ENCODE peak calls at places on chromosomes 2 and 18, in eight cellular contexts. E is fibroblast of mammary gland; F is cardiac fibroblast; Y is BJ; D is HCT116; O is fibroblast of the aortic adventitia; B is CD8-positive, alpha-beta T cell; W is hepatocyte. Q is an unnamed sample.
A peak's percentile ranks its signal among the peaks of the same experiment; 100 is the strongest.

GRCh38 chr2:17076535-17076934 is 410.9 kb upstream of the CYRIA start:
- DNase-seq in E (no peak), F (peak; percentile 57), Y (no peak), D (no peak), O (no peak), B (no peak), W (no peak), Q (no peak)

GRCh38 chr2:127413782-127414743 is 4.2 kb upstream of the PROC start:
- DNase-seq in E (peak; percentile 84), F (peak; percentile 76), Y (peak; percentile 39), D (no peak), O (peak; percentile 65), B (no peak), W (peak; percentile 3), Q (no peak)

GRCh38 chr18:369224-370010 is 101.6 kb upstream of the THOC1 start:
- DNase-seq in E (peak; percentile 60), F (no peak), Y (no peak), D (no peak), O (no peak), B (no peak), W (no peak), Q (no peak)

GRCh38 chr2:41722668-41723369 is 325.0 kb upstream of the PKDCC start:
- DNase-seq in E (peak; percentile 86), F (peak; percentile 92), Y (no peak), D (no peak), O (peak; percentile 94), B (no peak), W (no peak), Q (no peak)

GRCh38 chr2:241607162-241607885 is 29.6 kb downstream of the THAP4 start:
- DNase-seq in E (no peak), F (no peak), Y (no peak), D (no peak), O (no peak), B (no peak), W (no peak), Q (no peak)

GRCh38 chr2:232345251-232345650 is 33.3 kb upstream of the ALPP start:
- DNase-seq in E (no peak), F (no peak), Y (no peak), D (no peak), O (no peak), B (no peak), W (no peak), Q (no peak)

GRCh38 chr2:135657806-135658582 is 83.7 kb upstream of the UBXN4 start:
- DNase-seq in E (no peak), F (no peak), Y (no peak), D (no peak), O (no peak), B (peak; percentile 59), W (no peak), Q (no peak)

GRCh38 chr2:44578401-44579135 is 216.8 kb downstream of the CAMKMT start:
- DNase-seq in E (peak; percentile 87), F (peak; percentile 88), Y (peak; percentile 33), D (no peak), O (peak; percentile 69), B (no peak), W (no peak), Q (no peak)

DNA sequence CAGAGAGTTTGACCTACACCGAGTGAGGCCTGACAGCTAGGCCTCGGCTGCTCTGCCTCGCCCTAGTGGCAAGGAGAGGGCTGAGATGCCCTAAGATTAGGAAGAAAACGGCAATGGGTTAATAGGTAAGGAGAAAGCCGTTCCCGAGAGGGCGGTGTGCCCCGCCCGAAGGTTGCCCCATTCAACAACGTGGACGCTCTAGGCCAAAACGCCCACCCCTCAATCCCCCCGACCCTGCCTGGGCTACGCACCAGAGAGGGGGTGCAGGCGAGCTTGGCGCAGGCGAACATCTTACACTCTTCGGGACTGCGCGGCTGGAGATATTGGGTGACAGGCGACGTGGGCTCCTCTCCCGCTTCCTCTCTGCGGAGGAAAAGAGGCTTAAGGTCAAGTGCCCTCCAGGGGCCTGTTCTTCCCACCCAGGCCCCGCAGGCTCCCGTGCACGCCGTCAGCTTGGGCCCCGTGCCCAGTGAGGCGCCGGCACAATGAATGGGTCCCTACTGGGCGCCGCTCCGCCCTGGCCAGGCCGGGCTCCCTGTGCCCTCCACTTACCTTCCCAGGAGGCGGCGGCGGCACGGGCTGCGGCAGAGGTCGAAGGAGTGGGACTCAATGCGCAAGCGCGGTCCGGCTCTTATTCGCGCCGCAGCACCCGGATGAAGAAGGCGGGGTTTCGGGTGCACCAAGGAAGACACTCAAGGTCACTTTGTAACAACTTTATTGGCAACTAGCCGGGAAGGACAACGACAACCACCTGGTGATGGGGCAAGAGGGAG is at the start of gene ATP5MC3:
- DNase-seq in E (peak; percentile 93), F (peak; percentile 97), Y (peak; percentile 67), D (peak; percentile 91), O (peak; percentile 93), B (peak; percentile 85), W (peak; percentile 98), Q (peak; percentile 93)
- TF ChIP-seq CTCF in E (peak; percentile 9), F (peak; percentile 35), Y (peak; percentile 32), D (no peak), O (peak; percentile 40), B (no peak), W (no peak), Q (no peak)

GRCh38 chr2:101672047-101672446 is 25.5 kb upstream of the MAP4K4 start:
- DNase-seq in E (no peak), F (no peak), Y (no peak), D (no peak), O (no peak), B (no peak), W (no peak), Q (no peak)

GRCh38 chr2:101673920-101674319 is 23.6 kb upstream of the MAP4K4 start:
- DNase-seq in E (no peak), F (no peak), Y (no peak), D (no peak), O (no peak), B (no peak), W (no peak), Q (no peak)

GRCh38 chr2:101677657-101678056 is 19.9 kb upstream of the MAP4K4 start:
- DNase-seq in E (no peak), F (no peak), Y (no peak), D (no peak), O (no peak), B (no peak), W (no peak), Q (no peak)

GRCh38 chr2:101678379-101678778 is 19.1 kb upstream of the MAP4K4 start:
- DNase-seq in E (no peak), F (no peak), Y (no peak), D (no peak), O (no peak), B (no peak), W (no peak), Q (no peak)

GRCh38 chr2:101675512-101675911 is 22.0 kb upstream of the MAP4K4 start:
- DNase-seq in E (no peak), F (no peak), Y (no peak), D (no peak), O (no peak), B (no peak), W (no peak), Q (no peak)
- TF ChIP-seq CTCF in E (no peak), F (no peak), Y (no peak), D (no peak), O (no peak), B (no peak), W (no peak), Q (no peak)

GRCh38 chr2:99615247-99615771 is 125.5 kb upstream of the REV1 start:
- DNase-seq in E (peak; percentile 27), F (no peak), Y (no peak), D (peak; percentile 21), O (no peak), B (no peak), W (no peak), Q (no peak)
- TF ChIP-seq CTCF in E (peak; percentile 18), F (no peak), Y (peak; percentile 5), D (peak; percentile 9), O (no peak), B (no peak), W (no peak), Q (no peak)

GRCh38 chr2:88626171-88627054 is 851 bp downstream of the EIF2AK3 start:
- DNase-seq in E (no peak), F (peak; percentile 32), Y (no peak), D (no peak), O (peak; percentile 33), B (peak; percentile 40), W (peak; percentile 55), Q (peak; percentile 26)

GRCh38 chr2:88627856-88628568 is 748 bp upstream of the EIF2AK3 start:
- DNase-seq in E (peak; percentile 99), F (peak; percentile 98), Y (peak; percentile 82), D (peak; percentile 91), O (peak; percentile 97), B (peak; percentile 50), W (peak; percentile 95), Q (peak; percentile 94)

GRCh38 chr2:88624477-88624876 is 2.8 kb downstream of the EIF2AK3 start:
- DNase-seq in E (no peak), F (no peak), Y (no peak), D (no peak), O (no peak), B (no peak), W (no peak), Q (no peak)

GRCh38 chr2:88628569-88628939 is 1.3 kb upstream of the EIF2AK3 start:
- DNase-seq in E (no peak), F (no peak), Y (no peak), D (no peak), O (no peak), B (no peak), W (no peak), Q (peak; percentile 27)

DNA sequence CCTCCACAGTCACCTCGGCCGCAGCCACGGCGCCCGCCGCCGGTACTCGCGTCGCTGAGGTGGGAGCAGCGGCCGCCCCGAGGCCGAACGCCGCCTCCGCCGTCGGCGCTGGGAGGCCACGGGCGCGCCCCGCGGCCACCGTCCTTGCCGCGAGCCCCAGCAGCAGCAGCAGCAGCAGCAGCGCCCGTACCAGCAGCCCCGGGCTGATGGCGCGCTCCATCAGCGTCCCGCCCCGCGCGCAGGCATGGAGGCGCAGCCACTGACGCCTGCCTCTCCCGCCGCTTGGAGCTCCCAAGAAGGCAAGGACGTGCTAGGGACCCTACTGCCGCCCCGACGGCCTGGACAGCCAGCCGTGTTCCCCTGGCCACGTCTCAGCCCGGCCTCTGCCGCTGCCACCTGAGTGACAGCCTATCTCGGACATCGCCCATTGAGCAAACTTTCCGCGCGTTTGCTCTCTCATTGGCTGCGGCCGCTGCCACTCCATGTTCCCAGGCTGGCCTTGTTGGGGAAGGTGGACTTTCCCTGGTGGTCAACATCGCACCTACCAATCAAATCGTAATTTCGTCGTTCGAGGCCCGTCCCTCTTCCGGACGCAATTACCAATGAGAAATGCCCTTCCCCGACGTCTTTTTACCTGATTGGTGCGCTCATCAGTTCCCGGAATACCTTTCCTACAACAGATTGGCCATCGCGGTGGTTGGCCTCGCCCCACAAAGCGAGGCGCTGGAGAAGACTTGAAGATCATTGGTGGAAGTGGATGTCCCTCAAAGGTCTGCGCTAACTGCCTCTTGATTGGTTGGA is at the start of gene EIF2AK3:
- DNase-seq in E (peak; percentile 100), F (peak; percentile 100), Y (peak; percentile 100), D (peak; percentile 100), O (peak; percentile 100), B (peak; percentile 88), W (peak; percentile 99), Q (peak; percentile 99)
- TF ChIP-seq CTCF in E (no peak), F (no peak), Y (no peak), D (no peak), O (peak; percentile 15), B (no peak), W (no peak), Q (peak; percentile 38)

DNA sequence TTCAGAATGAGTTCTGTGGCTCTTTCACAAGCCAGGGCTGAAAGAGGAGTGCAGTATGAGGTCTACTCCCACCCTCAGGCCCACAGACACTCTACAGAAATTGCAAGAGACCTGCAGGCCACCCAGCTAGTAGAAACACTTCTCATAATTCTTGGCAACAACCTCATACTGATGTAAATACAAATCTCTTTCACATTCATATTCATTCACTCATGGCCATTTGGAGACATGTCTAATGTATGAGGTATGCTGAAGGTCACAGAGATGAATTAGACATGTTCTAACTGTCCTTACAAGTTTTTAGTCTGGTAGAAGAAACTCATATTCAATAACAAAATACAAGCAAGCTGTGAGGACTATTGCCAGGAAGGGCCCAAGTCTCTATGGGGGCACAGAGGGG is 83.8 kb upstream of the KLHL29 start:
- DNase-seq in E (peak; percentile 8), F (peak; percentile 31), Y (no peak), D (no peak), O (no peak), B (no peak), W (no peak), Q (no peak)
- TF ChIP-seq CTCF in E (no peak), F (no peak), Y (no peak), D (no peak), O (no peak), B (no peak), W (no peak), Q (no peak)

Q was measured in uterus.